ENCODE peak calls at places on chromosomes 16 and 17, in five cellular contexts. Y is transverse colon, U is prostate gland, T is adrenal gland, C is spleen. F is an unnamed sample.
A peak's percentile ranks its signal among the peaks of the same experiment; 100 is the strongest.

GRCh38 chr17:72901098-72901497 is 191.4 kb downstream of the SLC39A11 start:
- DNase-seq in C (no peak), T (no peak), U (no peak), Y (no peak), F (no peak)

GRCh38 chr17:27667656-27668487 is 36.9 kb downstream of the LGALS9 start:
- DNase-seq in Y (no peak), C (peak; percentile 54), U (no peak), T (no peak), F (no peak)

GRCh38 chr17:81329927-81330883 is 35.1 kb upstream of the SLC38A10 start:
- DNase-seq in C (no peak), Y (peak; percentile 61), U (no peak), T (peak; percentile 9), F (no peak)

GRCh38 chr16:23803591-23804123 is 32.1 kb upstream of the PRKCB start:
- DNase-seq in Y (peak; percentile 82), C (peak; percentile 92), T (peak; percentile 32), U (peak; percentile 46), F (peak; percentile 89)

GRCh38 chr17:37273419-37274051 is 102.2 kb upstream of the C17orf78 start:
- DNase-seq in T (no peak), C (no peak), Y (no peak), U (no peak), F (no peak)

GRCh38 chr16:77009453-77009852 is 181.5 kb upstream of the MON1B start:
- DNase-seq in U (no peak), T (no peak), C (no peak), Y (no peak), F (no peak)

GRCh38 chr16:67959520-67959919 is 8.9 kb downstream of the SLC12A4 start:
- DNase-seq in T (peak; percentile 72), C (no peak), U (no peak), Y (peak; percentile 36), F (peak; percentile 70)

GRCh38 chr17:58231644-58232043 is 6.7 kb upstream of the LPO start:
- DNase-seq in U (no peak), Y (no peak), T (no peak), C (no peak), F (no peak)

GRCh38 chr17:81481815-81482505 is 30.6 kb downstream of the ACTG1 start:
- DNase-seq in U (no peak), T (no peak), Y (no peak), C (no peak), F (no peak)

GRCh38 chr17:57463103-57463885 is 207.0 kb downstream of the MSI2 start:
- DNase-seq in U (no peak), C (no peak), T (no peak), Y (peak; percentile 18), F (no peak)

GRCh38 chr16:1786242-1787055 is 3.7 kb downstream of the NUBP2 start:
- DNase-seq in Y (no peak), T (peak; percentile 11), C (peak; percentile 78), U (no peak), F (no peak)

GRCh38 chr16:29806641-29807425 is 504 bp downstream of the MAZ start:
- DNase-seq in Y (peak; percentile 64), T (peak; percentile 70), U (peak; percentile 29), C (peak; percentile 93), F (peak; percentile 54)

GRCh38 chr16:30183961-30184429 is 593 bp downstream of the CORO1A start:
- DNase-seq in C (peak; percentile 96), T (peak; percentile 14), U (no peak), Y (peak; percentile 76), F (no peak)

GRCh38 chr17:8630802-8631553 is 453 bp upstream of the MYH10 start:
- DNase-seq in Y (peak; percentile 95), U (peak; percentile 100), C (peak; percentile 96), T (peak; percentile 99), F (peak; percentile 99)
- TF ChIP-seq POLR2A in Y (no peak), U (peak; percentile 2), C (no peak), T (peak; percentile 39), F (no peak)

GRCh38 chr16:19707699-19708497 is 10.1 kb downstream of the KNOP1 start:
- DNase-seq in T (no peak), U (no peak), Y (no peak), C (no peak), F (no peak)
- H3K36me3 ChIP-seq in T (peaks cover 14% of the 10 kb centered on the region), U (no peaks in the 10 kb centered on the region), Y (peaks cover 6% of the 10 kb centered on the region), C (peaks cover 96% of the 10 kb centered on the region), F (no peaks in the 10 kb centered on the region)

DNA sequence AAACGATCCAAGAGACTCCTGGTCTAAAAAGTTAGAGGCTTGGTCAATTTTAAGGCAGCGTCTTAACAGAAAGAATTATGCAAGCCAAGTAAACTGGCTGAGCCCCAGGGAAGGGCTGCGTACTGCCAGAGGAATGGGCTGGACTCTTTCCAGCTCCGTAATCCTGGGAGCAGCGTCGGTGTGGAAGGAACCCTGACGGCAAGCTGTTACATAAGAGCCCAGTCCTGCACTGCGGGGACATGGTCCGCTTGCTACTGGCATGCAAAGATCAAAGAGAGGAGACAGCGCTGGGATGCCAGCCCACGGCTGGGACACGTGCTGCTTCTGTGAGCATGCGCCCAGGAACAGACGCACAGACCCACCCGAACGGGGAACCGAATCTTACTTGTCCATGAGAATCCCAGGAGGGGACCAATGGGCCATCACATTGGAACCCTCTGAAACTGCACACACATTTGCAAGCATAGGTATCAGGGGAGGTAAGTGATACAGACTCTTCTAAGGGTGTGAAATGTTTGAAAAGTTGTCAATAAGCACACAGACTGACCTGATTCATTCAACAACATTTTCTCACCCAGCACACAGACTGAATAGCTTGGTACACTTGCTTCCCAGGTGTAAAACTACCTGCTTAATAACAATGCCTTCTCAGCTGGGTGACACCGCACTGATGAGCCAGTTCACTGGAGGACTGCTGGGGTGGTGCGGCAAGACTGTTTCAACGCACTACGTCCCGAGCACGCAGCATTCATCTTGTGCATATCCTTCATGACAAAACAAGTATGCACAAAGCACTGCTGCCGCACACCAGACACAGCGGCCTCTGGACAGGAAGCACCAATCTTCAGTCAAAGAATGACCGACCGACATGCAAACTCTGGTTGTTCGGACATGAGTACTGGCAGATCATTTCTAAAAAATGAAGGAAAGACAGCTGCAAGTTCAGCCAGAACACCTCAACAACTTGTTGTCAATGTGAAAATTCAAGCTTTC is 94.9 kb downstream of the ANKRD11 start:
- DNase-seq in C (no peak), U (peak; percentile 91), T (peak; percentile 97), Y (peak; percentile 87), F (peak; percentile 94)
- H3K4me3 ChIP-seq in C (no peak overlapping the region), U (no peak overlapping the region), T (no peak overlapping the region), Y (no peak overlapping the region), F (no peak overlapping the region)

GRCh38 chr17:77455111-77455877 is 314.5 kb downstream of the SEC14L1 start:
- DNase-seq in C (peak; percentile 81), Y (no peak), U (no peak), T (no peak), F (peak; percentile 66)

GRCh38 chr17:77456951-77457548 is 316.3 kb downstream of the SEC14L1 start:
- DNase-seq in C (peak; percentile 88), U (no peak), Y (no peak), T (no peak), F (no peak)

GRCh38 chr17:77455878-77456234 is 315.1 kb downstream of the SEC14L1 start:
- DNase-seq in U (no peak), C (peak; percentile 77), Y (no peak), T (no peak), F (no peak)

GRCh38 chr17:77457572-77458201 is 316.9 kb downstream of the SEC14L1 start:
- DNase-seq in C (no peak), Y (no peak), T (no peak), U (no peak), F (no peak)

GRCh38 chr17:77456271-77456950 is 315.6 kb downstream of the SEC14L1 start:
- DNase-seq in C (peak; percentile 79), T (no peak), U (no peak), Y (peak; percentile 45), F (no peak)
- TF ChIP-seq POLR2A in C (no peak), T (no peak), U (no peak), Y (no peak), F (no peak)

DNA sequence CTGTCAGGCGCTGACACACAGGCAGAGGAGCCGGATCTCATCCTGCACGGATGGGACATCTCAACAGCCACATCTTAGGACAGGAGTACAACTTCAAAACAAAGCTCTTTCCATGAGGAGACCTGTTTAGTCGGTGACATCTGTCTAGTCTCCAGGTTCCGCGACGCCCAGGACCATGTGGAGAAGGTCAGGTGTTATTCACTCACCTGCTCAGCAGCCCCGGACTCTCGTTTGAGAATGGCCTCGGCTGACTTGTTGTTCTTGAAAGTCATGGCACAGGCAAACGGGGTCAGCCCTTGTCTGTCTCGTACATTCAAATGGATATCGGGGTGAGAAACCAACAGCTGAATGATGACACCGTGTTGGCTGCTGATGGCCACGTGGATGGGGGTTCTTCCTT is 35.7 kb downstream of the CYB5D2 start:
- DNase-seq in T (no peak), U (no peak), Y (no peak), C (no peak), F (no peak)
- H3K36me3 ChIP-seq in T (peaks cover 95% of the 10 kb centered on the region), U (peaks cover 7% of the 10 kb centered on the region), Y (peaks cover 73% of the 10 kb centered on the region), C (peaks cover 100% of the 10 kb centered on the region), F (no peaks in the 10 kb centered on the region)

DNA sequence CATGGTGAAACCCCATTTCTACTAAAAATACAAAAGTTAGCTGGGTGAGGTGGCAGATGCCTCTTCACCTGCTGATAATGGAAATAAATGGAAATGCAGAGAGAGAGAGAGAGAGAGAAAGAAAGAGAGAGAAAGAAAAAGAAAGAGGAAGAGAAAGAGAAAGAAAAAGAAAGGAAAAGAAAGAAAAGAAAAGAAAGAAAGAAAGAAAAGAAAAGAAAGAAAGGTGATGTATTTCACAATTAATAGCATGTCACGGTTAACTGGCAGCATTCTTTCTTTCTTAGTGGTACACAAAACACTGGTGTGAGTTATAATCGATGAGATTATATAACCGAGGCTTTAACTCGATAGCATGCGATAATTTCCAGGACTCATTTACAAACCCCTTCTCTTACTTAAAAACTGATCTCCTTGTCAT is 3.2 kb downstream of the ACOX1 start:
- DNase-seq in T (no peak), C (no peak), Y (no peak), U (no peak), F (no peak)
- H3K4me3 ChIP-seq in T (no peak overlapping the region), C (no peak overlapping the region), Y (peak overlapping the region; percentile 77), U (no peak overlapping the region), F (no peak overlapping the region)

GRCh38 chr16:56414366-56414765 is 11.0 kb downstream of the AMFR start:
- DNase-seq in C (no peak), Y (no peak), T (no peak), U (no peak), F (no peak)
- TF ChIP-seq POLR2A in C (no peak), Y (no peak), T (no peak), U (no peak), F (no peak)

DNA sequence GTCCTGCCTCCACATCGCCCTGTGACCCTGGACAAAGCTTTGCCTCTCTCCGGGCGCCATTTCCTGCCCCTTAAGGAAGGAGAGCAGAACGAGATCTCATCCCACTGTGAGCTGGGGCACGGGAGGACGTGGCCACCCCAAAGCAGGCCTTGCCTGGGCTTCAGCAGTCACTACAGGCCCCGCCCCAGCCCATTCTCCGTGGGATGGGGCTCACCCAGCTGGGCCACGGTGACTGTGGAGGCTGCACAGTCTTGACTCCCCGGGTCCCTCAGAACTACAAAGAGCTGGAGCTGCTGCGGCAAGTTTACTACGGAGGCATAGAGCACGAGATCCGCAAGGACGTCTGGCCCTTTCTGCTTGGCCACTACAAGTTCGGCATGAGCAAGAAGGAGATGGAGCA is 28.2 kb downstream of the MNT start:
- DNase-seq in U (no peak), C (no peak), Y (no peak), T (no peak), F (no peak)
- H3K36me3 ChIP-seq in U (peaks cover 13% of the 10 kb centered on the region), C (peaks cover 89% of the 10 kb centered on the region), Y (no peaks in the 10 kb centered on the region), T (peaks cover 23% of the 10 kb centered on the region), F (no peaks in the 10 kb centered on the region)

GRCh38 chr16:84303023-84303422 is 8.3 kb downstream of the WFDC1 start:
- DNase-seq in U (no peak), C (no peak), Y (peak; percentile 29), T (no peak), F (no peak)
- H3K4me3 ChIP-seq in U (no peak overlapping the region), C (no peak overlapping the region), Y (no peak overlapping the region), T (no peak overlapping the region), F (no peak overlapping the region)